ENCODE peak calls at places on chromosomes 1 and 21, in five cellular contexts. R, G, E, O and M are unnamed samples.

GRCh38 chr1:176949033-176949662 is 215.4 kb downstream of the ASTN1 start:
- DNase-seq in R (peak; percentile 2), G (no peak), E (peak; percentile 11), O (no peak), M (peak; percentile 3)

GRCh38 chr1:26785611-26786436 is 1.9 kb upstream of the PIGV start:
- DNase-seq in R (peak; percentile 30), G (peak; percentile 19), E (no peak), O (no peak), M (no peak)

GRCh38 chr1:232111616-232112015 is 485.0 kb downstream of the DISC1 start:
- DNase-seq in R (no peak), G (no peak), E (no peak), O (no peak), M (no peak)

GRCh38 chr1:232432313-232432712 is 197.6 kb downstream of the SIPA1L2 start:
- DNase-seq in R (no peak), G (no peak), E (no peak), O (no peak), M (no peak)

GRCh38 chr21:34890724-34891609 is 158.1 kb downstream of the RUNX1 start:
- DNase-seq in R (no peak), G (no peak), E (no peak), O (no peak), M (no peak)

GRCh38 chr1:168676861-168677260 is 52.1 kb downstream of the DPT start:
- DNase-seq in R (no peak), G (no peak), E (no peak), O (no peak), M (no peak)

GRCh38 chr1:76682152-76682551 is 185.1 kb upstream of the ST6GALNAC5 start:
- DNase-seq in R (no peak), G (no peak), E (no peak), O (no peak), M (no peak)

GRCh38 chr1:9289724-9290493 is 2.8 kb upstream of the SPSB1 start:
- DNase-seq in R (peak; percentile 38), G (no peak), E (peak; percentile 72), O (no peak), M (no peak)

GRCh38 chr1:88124614-88125013 is 559.5 kb upstream of the PKN2 start:
- DNase-seq in R (no peak), G (no peak), E (no peak), O (no peak), M (no peak)

GRCh38 chr1:197919523-197920301 is 2.5 kb downstream of the LHX9 start:
- DNase-seq in R (no peak), G (no peak), E (no peak), O (no peak), M (no peak)

GRCh38 chr1:109493805-109494539 is at the start of gene CYB561D1:
- DNase-seq in R (peak; percentile 89), G (peak; percentile 83), E (peak; percentile 93), O (peak; percentile 21), M (peak; percentile 88)

GRCh38 chr1:159436469-159436868 is 3.1 kb upstream of the OR10J1 start:
- DNase-seq in R (no peak), G (no peak), E (no peak), O (no peak), M (no peak)

GRCh38 chr1:32666866-32667566 is 16.0 kb downstream of the RBBP4 start:
- DNase-seq in R (no peak), G (no peak), E (no peak), O (no peak), M (no peak)

GRCh38 chr1:196678510-196678884 is 26.7 kb downstream of the CFH start:
- DNase-seq in R (no peak), G (no peak), E (no peak), O (no peak), M (no peak)

GRCh38 chr1:96515430-96515829 is 206.2 kb upstream of the PTBP2 start:
- DNase-seq in R (no peak), G (no peak), E (no peak), O (no peak), M (peak; percentile 9)

GRCh38 chr1:66402194-66402593 is 131.8 kb upstream of the SGIP1 start:
- DNase-seq in R (no peak), G (no peak), E (no peak), O (no peak), M (no peak)

GRCh38 chr1:31703431-31704260 is at the start of gene COL16A1:
- DNase-seq in R (no peak), G (no peak), E (peak; percentile 83), O (no peak), M (no peak)

GRCh38 chr21:20996421-20997307 is 1.5 kb upstream of the NCAM2 start:
- DNase-seq in R (no peak), G (no peak), E (no peak), O (no peak), M (no peak)

GRCh38 chr1:234768171-234768568 is 158.2 kb upstream of the IRF2BP2 start:
- DNase-seq in R (no peak), G (no peak), E (no peak), O (no peak), M (no peak)

GRCh38 chr1:170929835-170930554 is 5.3 kb upstream of the MROH9 start:
- DNase-seq in R (peak; percentile 28), G (no peak), E (peak; percentile 73), O (peak; percentile 2), M (peak; percentile 15)

GRCh38 chr21:44011774-44012473 is at the start of gene TRAPPC10:
- DNase-seq in R (peak; percentile 90), G (peak; percentile 76), E (peak; percentile 94), O (no peak), M (peak; percentile 73)

GRCh38 chr1:64183380-64183984 is 19.9 kb upstream of the UBE2U start:
- DNase-seq in R (no peak), G (no peak), E (no peak), O (peak; percentile 89), M (no peak)

GRCh38 chr1:95308276-95308675 is 74.3 kb downstream of the RWDD3 start:
- DNase-seq in R (no peak), G (no peak), E (no peak), O (no peak), M (no peak)

GRCh38 chr21:27406297-27407009 is 439.6 kb upstream of the ADAMTS5 start:
- DNase-seq in R (no peak), G (no peak), E (peak; percentile 18), O (no peak), M (no peak)

GRCh38 chr1:11536573-11537379 is 57.8 kb downstream of the DISP3 start:
- DNase-seq in R (no peak), G (no peak), E (no peak), O (no peak), M (no peak)

GRCh38 chr21:33993286-33994231 is 78.0 kb upstream of the ATP5PO start:
- DNase-seq in R (no peak), G (no peak), E (no peak), O (peak; percentile 34), M (no peak)

GRCh38 chr1:64124751-64125445 is 78.5 kb upstream of the UBE2U start:
- DNase-seq in R (no peak), G (no peak), E (no peak), O (no peak), M (no peak)

GRCh38 chr1:115453666-115454065 is 115.6 kb upstream of the NGF start:
- DNase-seq in R (no peak), G (no peak), E (no peak), O (no peak), M (no peak)

GRCh38 chr1:156742017-156742416 is 1.1 kb upstream of the MRPL24 start:
- DNase-seq in R (no peak), G (no peak), E (no peak), O (no peak), M (no peak)

GRCh38 chr1:23421752-23422312 is 2.7 kb downstream of the TCEA3 start:
- DNase-seq in R (no peak), G (no peak), E (peak; percentile 77), O (peak; percentile 59), M (no peak)

GRCh38 chr1:60423181-60423780 is 349.7 kb upstream of the C1orf87 start:
- DNase-seq in R (no peak), G (no peak), E (no peak), O (no peak), M (no peak)

GRCh38 chr1:159756397-159756796 is 24.4 kb upstream of the DUSP23 start:
- DNase-seq in R (no peak), G (no peak), E (no peak), O (no peak), M (no peak)

GRCh38 chr1:2547210-2548067 is 8.7 kb upstream of the TNFRSF14 start:
- DNase-seq in R (peak; percentile 70), G (peak; percentile 46), E (no peak), O (no peak), M (no peak)

GRCh38 chr1:50981741-50982140 is 11.7 kb downstream of the CDKN2C start:
- DNase-seq in R (no peak), G (no peak), E (no peak), O (peak; percentile 98), M (no peak)